ENCODE peak calls at places on chromosome 17, in eight cellular contexts. One of them, this sample, is unnamed.

GRCh38 chr17:78568494-78569115 is 8.6 kb downstream of the DNAH17 start:
- DNase-seq in AG10803: peak
- DNase-seq in suprapubic skin: no peak
- DNase-seq in esophagus squamous epithelium: no peak
- DNase-seq in transverse colon: no peak
- DNase-seq in astrocyte of the spinal cord: no peak
- DNase-seq in fibroblast of pulmonary artery: peak
- DNase-seq in endodermal cell: no peak
- DNase-seq in this sample: peak

GRCh38 chr17:12320286-12320685 is 299.6 kb downstream of the MAP2K4 start:
- DNase-seq in transverse colon: no peak
- DNase-seq in endodermal cell: no peak
- DNase-seq in fibroblast of pulmonary artery: no peak
- DNase-seq in suprapubic skin: no peak
- DNase-seq in esophagus squamous epithelium: no peak
- DNase-seq in astrocyte of the spinal cord: peak
- DNase-seq in AG10803: peak
- DNase-seq in this sample: no peak

GRCh38 chr17:81483085-81483861 is 29.3 kb downstream of the ACTG1 start:
- DNase-seq in AG10803: no peak
- DNase-seq in fibroblast of pulmonary artery: peak
- DNase-seq in endodermal cell: peak
- DNase-seq in astrocyte of the spinal cord: peak
- DNase-seq in transverse colon: peak
- DNase-seq in esophagus squamous epithelium: no peak
- DNase-seq in suprapubic skin: no peak
- DNase-seq in this sample: peak

GRCh38 chr17:59829217-59830006 is 63.3 kb downstream of the TUBD1 start:
- DNase-seq in suprapubic skin: no peak
- DNase-seq in esophagus squamous epithelium: no peak
- DNase-seq in transverse colon: no peak
- DNase-seq in fibroblast of pulmonary artery: peak
- DNase-seq in AG10803: peak
- DNase-seq in endodermal cell: no peak
- DNase-seq in astrocyte of the spinal cord: peak
- DNase-seq in this sample: peak

GRCh38 chr17:40938981-40939380 is 1.5 kb upstream of the KRT23 start:
- DNase-seq in fibroblast of pulmonary artery: no peak
- DNase-seq in suprapubic skin: no peak
- DNase-seq in endodermal cell: no peak
- DNase-seq in AG10803: peak
- DNase-seq in transverse colon: no peak
- DNase-seq in astrocyte of the spinal cord: no peak
- DNase-seq in esophagus squamous epithelium: no peak
- DNase-seq in this sample: no peak

GRCh38 chr17:22503322-22503899 is 811.1 kb downstream of the KCNJ18 start:
- DNase-seq in esophagus squamous epithelium: no peak
- DNase-seq in transverse colon: no peak
- DNase-seq in AG10803: no peak
- DNase-seq in astrocyte of the spinal cord: no peak
- DNase-seq in fibroblast of pulmonary artery: no peak
- DNase-seq in suprapubic skin: no peak
- DNase-seq in endodermal cell: no peak
- DNase-seq in this sample: no peak

GRCh38 chr17:21199856-21200255 is 14.1 kb downstream of the TMEM11 start:
- DNase-seq in AG10803: no peak
- DNase-seq in endodermal cell: peak
- DNase-seq in fibroblast of pulmonary artery: no peak
- DNase-seq in transverse colon: no peak
- DNase-seq in esophagus squamous epithelium: no peak
- DNase-seq in astrocyte of the spinal cord: no peak
- DNase-seq in suprapubic skin: no peak
- DNase-seq in this sample: no peak

GRCh38 chr17:41959336-41960095 is 7.1 kb upstream of the CNP start:
- DNase-seq in fibroblast of pulmonary artery: peak
- DNase-seq in AG10803: peak
- DNase-seq in astrocyte of the spinal cord: peak
- DNase-seq in endodermal cell: peak
- DNase-seq in esophagus squamous epithelium: no peak
- DNase-seq in suprapubic skin: no peak
- DNase-seq in transverse colon: no peak
- DNase-seq in this sample: peak

DNA sequence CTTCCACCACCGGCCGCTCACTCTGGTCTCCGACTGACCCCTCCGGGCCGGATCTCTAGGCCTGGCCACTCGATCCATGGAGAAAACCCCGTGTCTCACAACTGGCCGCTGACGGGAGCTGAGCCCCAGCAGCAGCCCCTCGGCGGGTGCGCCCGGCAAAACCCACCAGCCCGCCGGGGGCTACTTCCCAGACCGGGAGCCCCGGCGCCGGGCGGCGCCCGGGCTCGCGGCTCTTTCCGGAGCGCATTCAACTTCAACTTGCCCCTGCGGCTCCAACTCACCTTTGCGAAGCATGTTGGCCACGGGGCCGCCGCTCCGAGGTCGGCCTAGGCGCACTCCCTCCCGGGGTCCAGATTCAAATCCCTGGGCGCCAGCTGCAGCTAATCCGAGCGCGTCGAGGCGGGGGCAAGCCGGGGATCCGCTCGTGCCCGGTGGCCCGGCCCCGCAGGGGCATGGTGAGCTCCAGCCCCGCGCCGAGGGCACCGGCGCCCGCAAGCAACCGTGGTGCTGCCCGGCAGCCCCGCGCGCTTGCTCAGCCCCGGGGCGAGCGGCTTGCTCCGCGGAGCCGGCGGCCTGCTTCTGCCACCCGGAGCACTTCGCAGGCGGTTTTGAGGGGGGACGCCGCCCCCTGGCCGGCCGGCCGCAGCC is 438 bp downstream of the RTN4RL1 start:
- DNase-seq in AG10803: no peak
- DNase-seq in transverse colon: no peak
- DNase-seq in suprapubic skin: no peak
- DNase-seq in esophagus squamous epithelium: no peak
- DNase-seq in astrocyte of the spinal cord: no peak
- DNase-seq in fibroblast of pulmonary artery: no peak
- DNase-seq in endodermal cell: peak
- DNase-seq in this sample: no peak
- H3K4me3 ChIP-seq in AG10803: peak
- H3K4me3 ChIP-seq in transverse colon: peak
- H3K4me3 ChIP-seq in suprapubic skin: peak
- H3K4me3 ChIP-seq in esophagus squamous epithelium: peak
- H3K4me3 ChIP-seq in astrocyte of the spinal cord: no peak
- H3K4me3 ChIP-seq in fibroblast of pulmonary artery: no peak
- H3K4me3 ChIP-seq in endodermal cell: peak
- H3K4me3 ChIP-seq in this sample: peak

GRCh38 chr17:35596530-35597233 is 9.6 kb downstream of the AP2B1 start:
- DNase-seq in transverse colon: no peak
- DNase-seq in suprapubic skin: no peak
- DNase-seq in esophagus squamous epithelium: no peak
- DNase-seq in fibroblast of pulmonary artery: no peak
- DNase-seq in astrocyte of the spinal cord: no peak
- DNase-seq in endodermal cell: peak
- DNase-seq in AG10803: no peak
- DNase-seq in this sample: no peak
- TF ChIP-seq CTCF in transverse colon: no peak
- TF ChIP-seq CTCF in suprapubic skin: no peak
- TF ChIP-seq CTCF in esophagus squamous epithelium: no peak
- TF ChIP-seq CTCF in fibroblast of pulmonary artery: no peak
- TF ChIP-seq CTCF in astrocyte of the spinal cord: no peak
- TF ChIP-seq CTCF in endodermal cell: peak
- TF ChIP-seq CTCF in AG10803: no peak
- TF ChIP-seq CTCF in this sample: no peak

GRCh38 chr17:74054249-74054648 is 149.2 kb upstream of the RPL38 start:
- DNase-seq in fibroblast of pulmonary artery: no peak
- DNase-seq in transverse colon: no peak
- DNase-seq in esophagus squamous epithelium: no peak
- DNase-seq in suprapubic skin: no peak
- DNase-seq in endodermal cell: no peak
- DNase-seq in AG10803: no peak
- DNase-seq in astrocyte of the spinal cord: no peak
- DNase-seq in this sample: no peak

GRCh38 chr17:74045608-74046007 is 157.9 kb upstream of the RPL38 start:
- DNase-seq in suprapubic skin: no peak
- DNase-seq in endodermal cell: peak
- DNase-seq in esophagus squamous epithelium: no peak
- DNase-seq in AG10803: no peak
- DNase-seq in transverse colon: no peak
- DNase-seq in fibroblast of pulmonary artery: no peak
- DNase-seq in astrocyte of the spinal cord: no peak
- DNase-seq in this sample: no peak

GRCh38 chr17:74051348-74051747 is 152.1 kb upstream of the RPL38 start:
- DNase-seq in astrocyte of the spinal cord: no peak
- DNase-seq in transverse colon: no peak
- DNase-seq in fibroblast of pulmonary artery: no peak
- DNase-seq in endodermal cell: peak
- DNase-seq in suprapubic skin: no peak
- DNase-seq in esophagus squamous epithelium: no peak
- DNase-seq in AG10803: no peak
- DNase-seq in this sample: no peak

GRCh38 chr17:74052993-74053744 is 150.3 kb upstream of the RPL38 start:
- DNase-seq in fibroblast of pulmonary artery: no peak
- DNase-seq in endodermal cell: peak
- DNase-seq in esophagus squamous epithelium: no peak
- DNase-seq in transverse colon: no peak
- DNase-seq in suprapubic skin: no peak
- DNase-seq in AG10803: no peak
- DNase-seq in astrocyte of the spinal cord: no peak
- DNase-seq in this sample: no peak

DNA sequence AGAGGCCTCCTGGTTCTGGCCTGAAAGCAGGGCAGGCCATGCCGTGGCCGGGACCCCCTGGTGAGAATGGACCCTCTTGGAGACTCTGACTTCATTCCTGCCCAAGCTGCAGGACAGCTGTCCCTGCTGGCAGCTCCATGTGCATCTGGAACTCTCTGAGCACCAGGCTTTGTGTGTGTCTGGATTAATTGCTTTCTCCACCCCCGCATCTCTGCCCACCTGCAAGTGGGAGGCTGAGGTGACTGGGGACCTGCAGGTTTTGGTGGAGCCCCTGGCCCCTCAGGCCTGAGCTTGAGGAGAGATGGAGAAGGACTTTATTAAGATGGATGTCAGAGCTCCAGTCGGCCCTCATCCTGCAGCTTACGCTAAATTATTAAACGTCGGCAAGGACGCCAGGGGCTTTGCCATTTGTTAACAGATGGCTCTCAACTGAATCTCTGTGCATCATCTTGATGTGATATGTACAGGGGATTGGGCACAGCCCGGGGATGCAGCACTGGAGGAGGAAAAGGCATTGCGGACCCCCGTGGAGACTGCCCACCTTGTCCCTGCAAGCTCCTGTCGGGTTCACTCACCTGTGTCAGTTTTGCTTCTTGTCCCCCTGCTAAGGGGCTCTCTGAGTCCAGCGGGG is 154.2 kb upstream of the RPL38 start:
- DNase-seq in fibroblast of pulmonary artery: no peak
- DNase-seq in astrocyte of the spinal cord: no peak
- DNase-seq in endodermal cell: no peak
- DNase-seq in transverse colon: no peak
- DNase-seq in esophagus squamous epithelium: no peak
- DNase-seq in AG10803: no peak
- DNase-seq in suprapubic skin: no peak
- DNase-seq in this sample: no peak
- H3K4me3 ChIP-seq in fibroblast of pulmonary artery: no peak
- H3K4me3 ChIP-seq in astrocyte of the spinal cord: no peak
- H3K4me3 ChIP-seq in endodermal cell: no peak
- H3K4me3 ChIP-seq in transverse colon: no peak
- H3K4me3 ChIP-seq in esophagus squamous epithelium: no peak
- H3K4me3 ChIP-seq in AG10803: no peak
- H3K4me3 ChIP-seq in suprapubic skin: no peak
- H3K4me3 ChIP-seq in this sample: no peak

GRCh38 chr17:72498671-72499210 is 377.9 kb downstream of the SOX9 start:
- DNase-seq in transverse colon: no peak
- DNase-seq in esophagus squamous epithelium: no peak
- DNase-seq in astrocyte of the spinal cord: no peak
- DNase-seq in fibroblast of pulmonary artery: no peak
- DNase-seq in AG10803: no peak
- DNase-seq in suprapubic skin: no peak
- DNase-seq in endodermal cell: no peak
- DNase-seq in this sample: no peak

GRCh38 chr17:72503556-72503955 is 382.7 kb downstream of the SOX9 start:
- DNase-seq in endodermal cell: no peak
- DNase-seq in transverse colon: no peak
- DNase-seq in AG10803: no peak
- DNase-seq in esophagus squamous epithelium: no peak
- DNase-seq in fibroblast of pulmonary artery: no peak
- DNase-seq in suprapubic skin: no peak
- DNase-seq in astrocyte of the spinal cord: no peak
- DNase-seq in this sample: no peak

GRCh38 chr17:72502940-72503341 is 382.1 kb downstream of the SOX9 start:
- DNase-seq in fibroblast of pulmonary artery: peak
- DNase-seq in suprapubic skin: no peak
- DNase-seq in AG10803: peak
- DNase-seq in astrocyte of the spinal cord: no peak
- DNase-seq in endodermal cell: no peak
- DNase-seq in transverse colon: no peak
- DNase-seq in esophagus squamous epithelium: no peak
- DNase-seq in this sample: peak

GRCh38 chr17:72502111-72502939 is 381.5 kb downstream of the SOX9 start:
- DNase-seq in esophagus squamous epithelium: no peak
- DNase-seq in fibroblast of pulmonary artery: peak
- DNase-seq in suprapubic skin: no peak
- DNase-seq in endodermal cell: peak
- DNase-seq in AG10803: peak
- DNase-seq in transverse colon: peak
- DNase-seq in astrocyte of the spinal cord: peak
- DNase-seq in this sample: peak

DNA sequence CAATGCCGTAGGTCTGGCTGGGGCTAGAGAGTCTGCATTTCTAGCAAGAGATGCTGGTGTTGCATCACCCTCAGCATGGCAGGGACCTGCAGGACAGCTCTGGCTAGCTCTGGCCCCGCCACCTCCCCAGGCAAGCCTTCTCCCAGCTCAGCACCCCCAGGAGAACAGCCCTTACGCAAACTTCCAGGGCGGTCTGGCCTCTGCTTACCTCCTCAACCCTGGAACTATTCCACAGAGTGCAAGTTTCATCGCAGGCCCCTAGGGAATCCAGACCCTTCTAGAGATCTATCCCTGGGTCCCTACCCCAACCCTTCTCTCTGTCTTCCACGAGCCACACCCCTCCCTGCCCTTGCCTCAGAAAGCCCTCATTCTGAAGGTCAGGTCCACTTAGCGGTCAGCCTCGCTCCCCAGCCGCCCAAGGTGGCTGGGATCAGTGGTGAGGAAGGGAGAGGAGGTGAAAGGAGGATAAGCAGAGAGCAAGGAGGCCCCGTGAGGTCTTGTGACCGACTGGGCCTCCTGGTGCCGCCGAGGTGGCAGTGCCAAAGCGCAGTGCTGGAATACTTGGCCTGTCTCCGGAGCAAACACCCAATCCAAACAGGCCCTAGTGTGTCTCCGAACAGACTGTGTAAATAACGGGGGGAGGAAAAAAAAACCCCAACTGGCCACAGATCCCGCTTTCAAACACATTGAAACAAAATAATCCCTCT is 380.7 kb downstream of the SOX9 start:
- DNase-seq in fibroblast of pulmonary artery: no peak
- DNase-seq in esophagus squamous epithelium: no peak
- DNase-seq in astrocyte of the spinal cord: no peak
- DNase-seq in suprapubic skin: no peak
- DNase-seq in AG10803: no peak
- DNase-seq in endodermal cell: no peak
- DNase-seq in transverse colon: no peak
- DNase-seq in this sample: no peak
- TF ChIP-seq CTCF in fibroblast of pulmonary artery: no peak
- TF ChIP-seq CTCF in esophagus squamous epithelium: no peak
- TF ChIP-seq CTCF in astrocyte of the spinal cord: no peak
- TF ChIP-seq CTCF in suprapubic skin: no peak
- TF ChIP-seq CTCF in AG10803: no peak
- TF ChIP-seq CTCF in endodermal cell: no peak
- TF ChIP-seq CTCF in transverse colon: no peak
- TF ChIP-seq CTCF in this sample: no peak

This sample was measured in cardiac fibroblast.